ENCODE peak calls at places on chromosome X, in six cellular contexts. E is mesenteric fat pad, Q is A549, D is SK-N-SH, X is cardiac muscle cell, Y is HFFc6. J is an unnamed sample.

GRCh38 chrX:154305481-154306205 is 10.0 kb downstream of the TKTL1 start:
- DNase-seq in X (no peak), Q (no peak), E (no peak), D (no peak), Y (no peak), J (no peak)

GRCh38 chrX:76220856-76221255 is 48.0 kb downstream of the PBDC1 start:
- DNase-seq in Q (no peak), X (no peak), E (no peak), D (no peak), Y (no peak), J (no peak)

GRCh38 chrX:130652824-130653578 is 250.0 kb downstream of the ENOX2 start:
- DNase-seq in D (no peak), Q (no peak), X (no peak), Y (no peak), E (no peak), J (no peak)

GRCh38 chrX:18677140-18677834 is 5.4 kb upstream of the RS1 start:
- DNase-seq in X (no peak), E (no peak), Y (no peak), D (no peak), Q (no peak), J (peak)

GRCh38 chrX:137052641-137053235 is 18.9 kb upstream of the GPR101 start:
- DNase-seq in Q (peak), E (no peak), D (peak), X (peak), Y (no peak), J (no peak)

GRCh38 chrX:69065451-69065850 is 99.8 kb downstream of the PJA1 start:
- DNase-seq in Q (no peak), D (no peak), E (peak), X (peak), Y (no peak), J (no peak)

GRCh38 chrX:17670874-17671273 is 66.4 kb upstream of the SCML1 start:
- DNase-seq in Y (no peak), D (no peak), Q (no peak), E (no peak), X (no peak), J (no peak)

GRCh38 chrX:73563740-73564073 is 710 bp downstream of the CHIC1 start:
- DNase-seq in D (no peak), Q (peak), E (no peak), X (no peak), Y (no peak), J (no peak)

GRCh38 chrX:46626566-46626965 is 53.0 kb downstream of the CHST7 start:
- DNase-seq in E (no peak), X (peak), Y (no peak), Q (no peak), D (no peak), J (no peak)

GRCh38 chrX:110168585-110168984 is 149.3 kb downstream of the AMMECR1 start:
- DNase-seq in Q (no peak), X (peak), D (no peak), Y (peak), E (no peak), J (no peak)

GRCh38 chrX:10617964-10618342 is 2.4 kb downstream of the MID1 start:
- DNase-seq in D (peak), E (no peak), Q (peak), Y (peak), X (no peak), J (peak)

GRCh38 chrX:2689773-2690666 is 1.1 kb upstream of the CD99 start:
- DNase-seq in D (peak), Y (no peak), X (no peak), Q (no peak), E (peak), J (no peak)

GRCh38 chrX:110432831-110433230 is 74.2 kb downstream of the RTL9 start:
- DNase-seq in Y (no peak), Q (no peak), E (no peak), D (no peak), X (no peak), J (no peak)

GRCh38 chrX:25072247-25072646 is 56.5 kb upstream of the ARX start:
- DNase-seq in Y (no peak), D (no peak), E (no peak), X (no peak), Q (no peak), J (no peak)

GRCh38 chrX:65407157-65407626 is 127.4 kb downstream of the LAS1L start:
- DNase-seq in Y (no peak), Q (no peak), D (no peak), E (no peak), X (no peak), J (no peak)

GRCh38 chrX:41313419-41313818 is 20.5 kb upstream of the DDX3X start:
- DNase-seq in Y (peak), X (no peak), Q (no peak), E (no peak), D (no peak), J (no peak)

GRCh38 chrX:41705680-41706374 is 17.1 kb downstream of the GPR34 start:
- DNase-seq in Y (no peak), E (no peak), D (no peak), Q (no peak), X (no peak), J (no peak)

GRCh38 chrX:143664302-143664701 is 28.4 kb upstream of the SLITRK4 start:
- DNase-seq in X (peak), Q (peak), E (no peak), Y (no peak), D (peak), J (peak)

GRCh38 chrX:140040397-140040796 is 75.1 kb upstream of the CXorf66 start:
- DNase-seq in E (no peak), Y (peak), X (no peak), Q (no peak), D (no peak), J (peak)

GRCh38 chrX:16882702-16883486 is 12.7 kb upstream of the RBBP7 start:
- DNase-seq in E (no peak), Y (peak), D (peak), X (peak), Q (peak), J (peak)

GRCh38 chrX:111743316-111743715 is 62.3 kb downstream of the ALG13 start:
- DNase-seq in E (no peak), Q (no peak), Y (no peak), X (peak), D (no peak), J (no peak)

GRCh38 chrX:48520976-48521352 is 644 bp upstream of the EBP start:
- DNase-seq in X (no peak), E (no peak), D (peak), Q (no peak), Y (no peak), J (no peak)

GRCh38 chrX:39247536-39247935 is 446.3 kb downstream of the MID1IP1 start:
- DNase-seq in Q (no peak), D (no peak), Y (no peak), E (no peak), X (no peak), J (no peak)

GRCh38 chrX:42384956-42385355 is 393.0 kb downstream of the PPP1R2C start:
- DNase-seq in Y (no peak), Q (no peak), X (no peak), D (no peak), E (no peak), J (no peak)

GRCh38 chrX:132875705-132876508 is 82.5 kb downstream of the HS6ST2 start:
- DNase-seq in X (no peak), D (no peak), E (no peak), Y (no peak), Q (no peak), J (no peak)

GRCh38 chrX:45449982-45450381 is 249.3 kb upstream of the DIPK2B start:
- DNase-seq in D (no peak), Y (peak), X (peak), E (no peak), Q (no peak), J (peak)

GRCh38 chrX:154979671-154980070 is 42.9 kb downstream of the F8 start:
- DNase-seq in D (no peak), E (no peak), Q (no peak), Y (no peak), X (no peak), J (no peak)

GRCh38 chrX:48107717-48108116 is 22.7 kb upstream of the SPACA5B start:
- DNase-seq in D (no peak), Q (no peak), E (no peak), X (no peak), Y (no peak), J (no peak)

GRCh38 chrX:11899091-11899490 is 141.1 kb downstream of the MSL3 start:
- DNase-seq in Q (no peak), X (peak), D (no peak), Y (no peak), E (no peak), J (no peak)

GRCh38 chrX:646228-646495 is 15.6 kb downstream of the SHOX start:
- DNase-seq in E (no peak), Y (peak), D (no peak), X (no peak), Q (no peak), J (no peak)

GRCh38 chrX:131792789-131793462 is 230.2 kb upstream of the STK26 start:
- DNase-seq in Q (peak), Y (peak), X (no peak), E (no peak), D (peak), J (no peak)

GRCh38 chrX:3699841-3700381 is 13.5 kb downstream of the PRKX start:
- DNase-seq in Q (no peak), Y (no peak), D (no peak), E (no peak), X (peak), J (no peak)

GRCh38 chrX:136193771-136194170 is 46.4 kb downstream of the FHL1 start:
- DNase-seq in E (no peak), D (no peak), X (no peak), Q (no peak), Y (no peak), J (no peak)

GRCh38 chrX:552496-552895 is 78.1 kb upstream of the SHOX start:
- DNase-seq in Q (no peak), X (no peak), E (peak), D (no peak), Y (no peak), J (no peak)

GRCh38 chrX:70468709-70469108 is 24.1 kb downstream of the DLG3 start:
- DNase-seq in Q (no peak), D (no peak), E (no peak), X (no peak), Y (no peak), J (no peak)

GRCh38 chrX:9329056-9329455 is 135.8 kb upstream of the TBL1X start:
- DNase-seq in E (no peak), D (no peak), Q (no peak), X (no peak), Y (no peak), J (no peak)